ENCODE peak calls at places on chromosomes 13 and 19, in five cellular contexts. C, H, V, R and M are unnamed samples.

GRCh38 chr19:55341191-55342043 is 1.7 kb downstream of the KMT5C start:
- DNase-seq in H (peak), V (peak), R (peak), C (peak), M (no peak)

GRCh38 chr13:36069881-36070366 is 61.3 kb downstream of the DCLK1 start:
- DNase-seq in R (peak), H (no peak), C (no peak), V (no peak), M (peak)

GRCh38 chr13:99733346-99733745 is 232.1 kb downstream of the TM9SF2 start:
- DNase-seq in C (no peak), H (no peak), R (no peak), V (no peak), M (no peak)

GRCh38 chr19:29543381-29543780 is 17.6 kb downstream of the VSTM2B start:
- DNase-seq in R (no peak), H (no peak), V (peak), C (no peak), M (no peak)

GRCh38 chr13:97496511-97496910 is 62.5 kb downstream of the RAP2A start:
- DNase-seq in H (no peak), V (no peak), R (peak), C (no peak), M (no peak)

GRCh38 chr19:40594657-40595077 is 6.5 kb upstream of the LTBP4 start:
- DNase-seq in V (no peak), H (no peak), R (no peak), C (peak), M (no peak)

GRCh38 chr13:47983070-47983469 is 18.0 kb downstream of the SUCLA2 start:
- DNase-seq in C (no peak), H (no peak), R (no peak), V (no peak), M (no peak)

GRCh38 chr19:38209671-38210457 is 14.2 kb downstream of the DPF1 start:
- DNase-seq in R (peak), H (peak), C (peak), V (peak), M (no peak)

GRCh38 chr19:13164370-13165090 is 14.3 kb downstream of the IER2 start:
- DNase-seq in C (peak), V (peak), H (peak), R (peak), M (no peak)

GRCh38 chr13:104773775-104774174 is 1707.6 kb upstream of the SLC10A2 start:
- DNase-seq in R (peak), C (no peak), H (no peak), V (no peak), M (no peak)

GRCh38 chr13:32984857-32985626 is 31.2 kb upstream of the KL start:
- DNase-seq in H (no peak), C (no peak), R (no peak), V (no peak), M (no peak)

GRCh38 chr13:28503182-28503980 is 8.5 kb upstream of the FLT1 start:
- DNase-seq in R (no peak), V (no peak), H (no peak), C (no peak), M (no peak)

GRCh38 chr19:54299126-54299498 is 13.9 kb downstream of the LILRA5 start:
- DNase-seq in V (no peak), H (no peak), C (no peak), R (no peak), M (no peak)

GRCh38 chr13:108595416-108596257 is 33.8 kb upstream of the MYO16 start:
- DNase-seq in R (no peak), H (no peak), C (no peak), V (no peak), M (no peak)

GRCh38 chr13:25171517-25172302 is at the start of gene AMER2:
- DNase-seq in R (peak), C (peak), H (no peak), V (no peak), M (no peak)
- H3K4me3 ChIP-seq in R (peak), C (peak), H (peak), V (peak), M (no peak)

GRCh38 chr19:42028304-42029216 is 34.5 kb upstream of the ATP1A3 start:
- DNase-seq in R (no peak), C (peak), H (no peak), V (no peak), M (no peak)
- TF ChIP-seq CTCF in R (peak), C (peak), H (peak), V (peak), M (peak)

GRCh38 chr13:110298221-110298565 is 8.8 kb downstream of the COL4A1 start:
- DNase-seq in H (no peak), V (no peak), R (peak), C (no peak), M (no peak)
- H3K4me3 ChIP-seq in H (peak), V (no peak), R (peak), C (no peak), M (no peak)

GRCh38 chr19:48393559-48394330 is at the start of gene GRIN2D:
- DNase-seq in R (peak), C (peak), H (no peak), V (no peak), M (no peak)
- TF ChIP-seq CTCF in R (no peak), C (no peak), H (no peak), V (no peak), M (no peak)

GRCh38 chr19:48740705-48741030 is 258 bp upstream of the RASIP1 start:
- DNase-seq in V (no peak), R (no peak), H (no peak), C (no peak), M (no peak)

GRCh38 chr19:48738557-48739399 is 1.6 kb downstream of the RASIP1 start:
- DNase-seq in H (peak), C (peak), R (peak), V (peak), M (no peak)

GRCh38 chr19:48739400-48739825 is 997 bp downstream of the RASIP1 start:
- DNase-seq in H (no peak), V (no peak), C (peak), R (no peak), M (no peak)

GRCh38 chr19:48741222-48741999 is 1.0 kb upstream of the RASIP1 start:
- DNase-seq in H (no peak), R (no peak), V (no peak), C (peak), M (no peak)

GRCh38 chr19:48739835-48740704 is at the start of gene RASIP1:
- DNase-seq in R (no peak), C (peak), V (no peak), H (peak), M (no peak)
- H3K4me3 ChIP-seq in R (no peak), C (no peak), V (peak), H (peak), M (no peak)

DNA sequence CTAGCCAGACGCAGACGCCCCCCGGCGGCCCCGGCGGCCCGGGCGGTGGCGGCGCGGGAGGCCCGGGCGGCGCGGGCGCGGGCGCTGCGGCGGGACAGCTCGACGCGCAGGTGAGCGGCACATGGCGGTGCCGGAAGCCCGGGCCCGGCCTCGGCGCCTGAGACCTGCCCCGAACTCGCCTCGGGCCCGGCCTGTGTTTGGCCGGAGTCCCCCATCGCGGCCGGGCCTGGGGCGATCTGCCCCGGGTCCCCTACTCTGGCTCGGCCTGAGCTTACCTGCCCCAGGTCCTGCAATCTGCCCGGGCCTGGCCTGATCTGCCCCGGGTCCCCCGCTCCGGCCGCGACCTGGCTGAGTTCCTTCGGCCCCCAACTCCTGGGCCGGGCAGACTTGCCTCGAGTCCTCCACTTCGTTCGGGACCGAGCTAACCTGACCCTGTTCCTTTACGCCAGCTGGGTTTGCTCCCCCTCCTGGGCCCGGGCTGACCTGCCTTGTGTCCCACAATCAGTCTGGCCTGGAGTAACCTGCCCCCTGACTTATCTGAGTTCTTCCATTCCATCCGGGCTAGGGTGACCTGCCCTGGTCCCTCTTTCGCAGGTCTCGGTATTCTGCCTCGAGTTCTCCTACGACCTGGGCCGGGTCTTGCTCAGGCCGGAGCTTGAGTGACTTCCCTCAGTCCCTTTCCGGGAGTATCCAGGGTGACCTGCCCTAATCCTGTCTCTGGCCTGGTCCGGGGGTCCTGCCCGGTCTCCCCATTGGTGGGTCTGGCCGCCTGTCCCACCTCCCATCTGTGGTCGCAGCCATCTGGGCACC is 777 bp downstream of the UPF1 start:
- DNase-seq in V (no peak), H (no peak), C (peak), R (peak), M (no peak)
- TF ChIP-seq CTCF in V (no peak), H (peak), C (peak), R (peak), M (peak)